ENCODE peak calls at places on chromosomes 6 and 20, in seven cellular contexts. E is GM13976; A is choroid plexus epithelial cell; F is stimulated activated CD4-positive, alpha-beta T cell treated with anti-CD3 and anti-CD28 coated beads, Interleukin-2, amount 100 ng/mL, for 48 hours; Z is activated naive CD8-positive, alpha-beta T cell treated with anti-CD3 and anti-CD28 coated beads for 36 hours; H is iPS-NIHi11; V is G401. B is an unnamed sample.

GRCh38 chr20:23776067-23776771 is 25.5 kb upstream of the CST1 start:
- DNase-seq in Z (no peak), F (no peak), H (peak), E (no peak), V (no peak), A (no peak), B (peak)

GRCh38 chr6:87799651-87800050 is 97.6 kb upstream of the AKIRIN2 start:
- DNase-seq in A (no peak), E (no peak), V (no peak), Z (no peak), F (no peak), H (no peak), B (no peak)

GRCh38 chr6:44512868-44513641 is 125.5 kb downstream of the CDC5L start:
- DNase-seq in V (peak), A (no peak), Z (no peak), F (no peak), E (no peak), H (no peak), B (peak)

GRCh38 chr6:130760006-130760405 is 67.2 kb upstream of the SMLR1 start:
- DNase-seq in Z (no peak), F (no peak), E (no peak), H (peak), A (peak), V (peak), B (peak)

GRCh38 chr6:34852406-34853085 is 35.3 kb downstream of the TAF11 start:
- DNase-seq in H (no peak), F (no peak), E (no peak), A (peak), Z (no peak), V (no peak), B (no peak)

GRCh38 chr6:13992417-13993055 is 67.8 kb downstream of the RNF182 start:
- DNase-seq in H (no peak), E (no peak), V (no peak), Z (no peak), A (peak), F (no peak), B (peak)

GRCh38 chr6:136014454-136015421 is 163.2 kb downstream of the PDE7B start:
- DNase-seq in F (no peak), E (no peak), A (peak), Z (no peak), H (no peak), V (no peak), B (peak)

GRCh38 chr20:43415661-43416430 is 41.9 kb upstream of the SRSF6 start:
- DNase-seq in E (no peak), Z (no peak), A (peak), V (no peak), F (no peak), H (no peak), B (no peak)

GRCh38 chr6:113011803-113012202 is 664.7 kb downstream of the RFPL4B start:
- DNase-seq in F (no peak), H (no peak), V (no peak), E (no peak), Z (no peak), A (peak), B (peak)

GRCh38 chr20:59985864-59986263 is 27.6 kb downstream of the CDH26 start:
- DNase-seq in V (no peak), Z (peak), E (no peak), A (no peak), H (no peak), F (no peak), B (no peak)

GRCh38 chr6:129059650-129060049 is 176.7 kb downstream of the LAMA2 start:
- DNase-seq in Z (no peak), F (no peak), A (no peak), H (no peak), V (no peak), E (no peak), B (no peak)

GRCh38 chr20:21515300-21516179 is 1.7 kb upstream of the NKX2-2 start:
- DNase-seq in A (no peak), E (peak), Z (no peak), H (peak), V (peak), F (no peak), B (no peak)

GRCh38 chr20:57753332-57754164 is 43.7 kb upstream of the PMEPA1 start:
- DNase-seq in A (no peak), E (no peak), V (no peak), H (no peak), F (no peak), Z (no peak), B (no peak)

GRCh38 chr20:64083380-64084208 is 604 bp downstream of the LKAAEAR1 start:
- DNase-seq in Z (peak), F (peak), V (peak), A (peak), E (peak), H (peak), B (peak)